ENCODE peak calls at places on chromosomes 13 and 19, in six cellular contexts. One of them, this sample, is unnamed.

GRCh38 chr13:67299731-67300130 is 69.6 kb upstream of the PCDH9 start:
- DNase-seq in activated T-cell treated with anti-CD3 and anti-CD28 coated beads, Interleukin-2, amount 50 U/mL, for 72 hours: no peak
- DNase-seq in stimulated activated CD4-positive, alpha-beta T cell treated with anti-CD3 and anti-CD28 coated beads, TNF-alpha, amount 100 ng/mL, for 24 hours: no peak
- DNase-seq in H9: no peak
- DNase-seq in PC-3: peak
- DNase-seq in Calu3: no peak
- DNase-seq in this sample: peak

GRCh38 chr13:91144054-91144453 is 203.4 kb upstream of the MIR17HG start:
- DNase-seq in Calu3: no peak
- DNase-seq in H9: no peak
- DNase-seq in PC-3: no peak
- DNase-seq in activated T-cell treated with anti-CD3 and anti-CD28 coated beads, Interleukin-2, amount 50 U/mL, for 72 hours: no peak
- DNase-seq in stimulated activated CD4-positive, alpha-beta T cell treated with anti-CD3 and anti-CD28 coated beads, TNF-alpha, amount 100 ng/mL, for 24 hours: no peak
- DNase-seq in this sample: no peak

GRCh38 chr13:91045351-91046034 is 302.0 kb upstream of the MIR17HG start:
- DNase-seq in H9: no peak
- DNase-seq in Calu3: no peak
- DNase-seq in PC-3: peak
- DNase-seq in activated T-cell treated with anti-CD3 and anti-CD28 coated beads, Interleukin-2, amount 50 U/mL, for 72 hours: no peak
- DNase-seq in stimulated activated CD4-positive, alpha-beta T cell treated with anti-CD3 and anti-CD28 coated beads, TNF-alpha, amount 100 ng/mL, for 24 hours: no peak
- DNase-seq in this sample: peak

GRCh38 chr13:76976488-76976887 is 15.4 kb upstream of the CLN5 start:
- DNase-seq in Calu3: no peak
- DNase-seq in H9: no peak
- DNase-seq in PC-3: no peak
- DNase-seq in activated T-cell treated with anti-CD3 and anti-CD28 coated beads, Interleukin-2, amount 50 U/mL, for 72 hours: no peak
- DNase-seq in stimulated activated CD4-positive, alpha-beta T cell treated with anti-CD3 and anti-CD28 coated beads, TNF-alpha, amount 100 ng/mL, for 24 hours: no peak
- DNase-seq in this sample: peak

GRCh38 chr19:5627395-5627904 is 4.6 kb downstream of the SAFB start:
- DNase-seq in PC-3: no peak
- DNase-seq in stimulated activated CD4-positive, alpha-beta T cell treated with anti-CD3 and anti-CD28 coated beads, TNF-alpha, amount 100 ng/mL, for 24 hours: peak
- DNase-seq in activated T-cell treated with anti-CD3 and anti-CD28 coated beads, Interleukin-2, amount 50 U/mL, for 72 hours: peak
- DNase-seq in H9: peak
- DNase-seq in Calu3: no peak
- DNase-seq in this sample: no peak

GRCh38 chr13:26184791-26185250 is 37.3 kb downstream of the RNF6 start:
- DNase-seq in Calu3: peak
- DNase-seq in stimulated activated CD4-positive, alpha-beta T cell treated with anti-CD3 and anti-CD28 coated beads, TNF-alpha, amount 100 ng/mL, for 24 hours: peak
- DNase-seq in PC-3: peak
- DNase-seq in activated T-cell treated with anti-CD3 and anti-CD28 coated beads, Interleukin-2, amount 50 U/mL, for 72 hours: peak
- DNase-seq in H9: peak
- DNase-seq in this sample: peak

GRCh38 chr13:104014803-104015645 is 948.8 kb upstream of the SLC10A2 start:
- DNase-seq in activated T-cell treated with anti-CD3 and anti-CD28 coated beads, Interleukin-2, amount 50 U/mL, for 72 hours: no peak
- DNase-seq in stimulated activated CD4-positive, alpha-beta T cell treated with anti-CD3 and anti-CD28 coated beads, TNF-alpha, amount 100 ng/mL, for 24 hours: no peak
- DNase-seq in H9: no peak
- DNase-seq in PC-3: no peak
- DNase-seq in Calu3: no peak
- DNase-seq in this sample: peak

GRCh38 chr13:45718063-45718462 is 15.9 kb downstream of the CBY2 start:
- DNase-seq in stimulated activated CD4-positive, alpha-beta T cell treated with anti-CD3 and anti-CD28 coated beads, TNF-alpha, amount 100 ng/mL, for 24 hours: no peak
- DNase-seq in H9: peak
- DNase-seq in PC-3: peak
- DNase-seq in Calu3: no peak
- DNase-seq in activated T-cell treated with anti-CD3 and anti-CD28 coated beads, Interleukin-2, amount 50 U/mL, for 72 hours: no peak
- DNase-seq in this sample: peak

GRCh38 chr19:50721441-50722137 is 1.6 kb upstream of the CLEC11A start:
- DNase-seq in H9: no peak
- DNase-seq in activated T-cell treated with anti-CD3 and anti-CD28 coated beads, Interleukin-2, amount 50 U/mL, for 72 hours: no peak
- DNase-seq in PC-3: no peak
- DNase-seq in stimulated activated CD4-positive, alpha-beta T cell treated with anti-CD3 and anti-CD28 coated beads, TNF-alpha, amount 100 ng/mL, for 24 hours: no peak
- DNase-seq in Calu3: no peak
- DNase-seq in this sample: no peak